ENCODE peak calls at places on chromosomes 3 and 15, in five cellular contexts. L is sigmoid colon, N is endothelial cell of umbilical vein, J is GM23248, C is cardiac muscle cell. Q is an unnamed sample. For H3K4me1 and H3K27me3, the result is how much of the 10 kb centered on the place peaks cover.

GRCh38 chr15:40932625-40933519 is 3.7 kb downstream of the DLL4 start:
- DNase-seq in J (no peak), N (no peak), L (no peak), C (no peak), Q (peak)

GRCh38 chr3:89851974-89852621 is 744.7 kb downstream of the EPHA3 start:
- DNase-seq in L (no peak), C (peak), J (peak), N (no peak), Q (peak)

GRCh38 chr3:138694287-138695007 is 85.9 kb downstream of the FAIM start:
- DNase-seq in J (peak), L (no peak), C (peak), N (peak), Q (no peak)

GRCh38 chr15:40146037-40146436 is 14.8 kb upstream of the BUB1B start:
- DNase-seq in L (no peak), N (no peak), J (peak), C (peak), Q (no peak)

GRCh38 chr15:98292442-98293240 is 332.1 kb downstream of the ARRDC4 start:
- DNase-seq in J (peak), C (peak), L (peak), N (peak), Q (peak)

GRCh38 chr3:50303038-50303815 is at the start of gene HYAL1:
- DNase-seq in L (peak), C (peak), J (no peak), N (no peak), Q (peak)

GRCh38 chr3:5188419-5189405 is 1.2 kb downstream of the EDEM1 start:
- DNase-seq in J (peak), L (no peak), N (peak), C (peak), Q (no peak)

GRCh38 chr3:66597316-66597863 is 96.6 kb upstream of the LRIG1 start:
- DNase-seq in J (no peak), L (no peak), N (no peak), C (no peak), Q (no peak)

GRCh38 chr15:96356494-96357455 is 26.3 kb downstream of the NR2F2 start:
- DNase-seq in N (peak), J (peak), L (peak), C (peak), Q (peak)

GRCh38 chr15:65980824-65981456 is 111.6 kb downstream of the RAB11A start:
- DNase-seq in L (no peak), C (peak), N (peak), J (peak), Q (peak)

GRCh38 chr3:69865920-69866679 is 126.8 kb downstream of the MITF start:
- DNase-seq in N (no peak), J (no peak), L (peak), C (peak), Q (peak)

GRCh38 chr3:102053375-102053989 is 204.2 kb downstream of the NFKBIZ start:
- DNase-seq in J (peak), C (peak), N (peak), L (no peak), Q (no peak)

GRCh38 chr3:126562737-126563276 is 4.1 kb upstream of the C3orf22 start:
- DNase-seq in J (no peak), N (no peak), L (no peak), C (no peak), Q (no peak)

GRCh38 chr15:27499719-27500118 is 528.7 kb downstream of the GABRG3 start:
- DNase-seq in L (no peak), J (no peak), C (no peak), N (no peak), Q (no peak)

GRCh38 chr15:27498700-27499099 is 527.7 kb downstream of the GABRG3 start:
- DNase-seq in J (no peak), N (no peak), L (no peak), C (no peak), Q (no peak)

GRCh38 chr15:27495963-27496459 is 525.0 kb downstream of the GABRG3 start:
- DNase-seq in C (no peak), N (no peak), L (no peak), J (no peak), Q (no peak)

GRCh38 chr15:27499191-27499590 is 528.2 kb downstream of the GABRG3 start:
- DNase-seq in C (no peak), J (no peak), L (no peak), N (no peak), Q (no peak)

DNA sequence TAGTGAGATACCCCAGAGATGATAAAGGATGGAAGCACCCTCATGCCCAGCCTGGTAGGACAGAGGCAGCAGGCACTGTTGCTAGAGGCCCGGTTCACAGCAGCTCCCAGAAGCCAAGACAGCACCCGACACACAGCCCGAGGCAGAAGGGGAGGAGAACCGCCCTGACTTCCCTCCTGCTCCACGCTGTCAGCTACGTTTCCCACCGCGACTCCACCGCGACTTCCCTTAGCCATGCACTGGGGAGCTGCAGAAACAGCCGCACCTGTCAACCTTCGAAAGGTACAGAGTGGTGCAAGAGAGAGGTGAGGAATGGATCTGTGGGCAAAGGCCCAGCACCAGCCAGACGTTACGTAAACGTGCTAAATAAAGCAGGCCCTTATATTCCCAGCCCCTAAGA is 529.2 kb downstream of the GABRG3 start:
- DNase-seq in N (no peak), J (no peak), C (no peak), L (no peak), Q (no peak)
- H3K4me1 ChIP-seq in N (under half), J (under half), C (under half), L (under half), Q (under half)

DNA sequence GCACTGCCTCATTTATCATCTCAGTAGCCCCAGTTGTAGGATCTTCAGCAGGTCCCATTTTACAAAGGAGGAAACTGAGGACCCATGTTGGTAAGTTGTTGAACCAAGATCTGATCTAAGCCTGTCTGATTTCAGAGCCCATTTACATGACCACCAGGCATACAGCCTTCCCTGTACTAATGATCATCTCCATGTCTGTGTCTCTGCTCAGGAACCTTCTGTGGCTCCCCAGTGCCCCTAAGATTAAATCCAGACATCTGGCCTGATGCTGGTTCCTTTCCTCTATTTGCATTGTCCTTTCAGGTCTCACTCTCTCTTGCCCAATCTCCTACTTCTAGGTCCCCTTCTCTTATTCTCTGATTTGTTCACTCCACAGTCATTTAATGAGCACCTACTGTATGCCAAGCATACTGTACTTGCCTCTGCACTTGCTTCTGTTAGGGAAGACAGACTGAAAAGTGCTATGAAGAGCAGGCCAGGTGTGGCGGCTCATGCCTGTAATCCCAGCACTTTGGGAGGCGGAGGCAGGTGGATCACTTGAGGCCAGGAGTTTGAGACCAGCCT is 32.4 kb downstream of the ATP2B2 start:
- DNase-seq in C (no peak), N (no peak), L (no peak), J (no peak), Q (no peak)
- H3K27me3 ChIP-seq in C (under half), N (under half), L (under half), J (under half), Q (under half)

DNA sequence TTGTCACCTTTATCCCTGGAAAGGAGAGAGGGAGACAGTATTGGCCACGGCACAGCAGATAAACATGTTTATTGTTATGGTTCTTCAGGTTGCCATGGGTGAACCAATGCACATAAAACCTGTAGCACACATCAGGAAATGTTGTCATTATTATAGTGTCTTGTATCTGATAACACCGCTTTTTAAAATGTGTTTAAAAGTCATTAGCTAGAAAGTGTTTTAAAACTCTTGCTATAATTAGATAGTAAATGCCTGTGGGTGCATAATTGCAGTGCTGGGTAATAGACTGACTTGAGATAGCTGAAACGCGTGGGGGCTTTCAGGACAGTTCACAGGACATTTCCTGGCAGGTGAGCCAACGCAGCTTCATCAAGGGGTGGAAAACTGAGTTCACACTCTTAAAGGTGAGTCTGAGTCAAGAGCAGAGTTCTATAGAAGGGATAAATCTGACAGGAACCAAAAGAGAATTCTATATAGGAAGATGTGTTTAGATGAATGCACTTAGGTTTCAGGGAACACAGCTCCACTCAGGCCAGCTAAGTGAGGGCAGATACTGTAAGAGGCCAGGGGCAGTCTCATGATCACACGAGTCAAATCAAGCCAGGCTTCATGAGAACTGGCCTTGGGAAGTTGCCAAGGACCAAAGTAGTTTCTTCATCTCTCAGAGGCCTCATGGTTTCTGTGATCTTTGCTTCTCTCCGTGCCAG is 35.6 kb upstream of the PPP4R2 start:
- DNase-seq in J (peak), C (peak), L (no peak), N (no peak), Q (peak)
- H3K4me3 ChIP-seq in J (no peak), C (no peak), L (no peak), N (no peak), Q (no peak)

DNA sequence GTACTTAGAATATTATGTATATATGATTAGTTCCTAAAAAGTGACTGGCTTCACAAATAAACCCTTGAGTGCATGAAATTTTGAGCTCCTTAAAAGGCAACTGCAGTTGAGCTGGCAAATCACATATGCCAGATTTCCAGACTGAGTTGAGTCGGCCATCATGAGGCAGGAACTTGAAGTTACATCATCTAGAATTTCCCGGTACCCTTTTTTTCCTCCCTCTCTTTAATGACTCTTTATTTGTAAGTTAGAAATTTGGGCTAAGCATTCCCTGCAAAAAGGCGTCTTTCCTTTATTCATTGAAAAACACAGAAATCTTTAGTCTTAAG is 162.6 kb downstream of the FNDC3B start:
- DNase-seq in L (no peak), J (peak), C (peak), N (peak), Q (no peak)
- H3K4me1 ChIP-seq in L (under half), J (half or more), C (under half), N (under half), Q (under half)

DNA sequence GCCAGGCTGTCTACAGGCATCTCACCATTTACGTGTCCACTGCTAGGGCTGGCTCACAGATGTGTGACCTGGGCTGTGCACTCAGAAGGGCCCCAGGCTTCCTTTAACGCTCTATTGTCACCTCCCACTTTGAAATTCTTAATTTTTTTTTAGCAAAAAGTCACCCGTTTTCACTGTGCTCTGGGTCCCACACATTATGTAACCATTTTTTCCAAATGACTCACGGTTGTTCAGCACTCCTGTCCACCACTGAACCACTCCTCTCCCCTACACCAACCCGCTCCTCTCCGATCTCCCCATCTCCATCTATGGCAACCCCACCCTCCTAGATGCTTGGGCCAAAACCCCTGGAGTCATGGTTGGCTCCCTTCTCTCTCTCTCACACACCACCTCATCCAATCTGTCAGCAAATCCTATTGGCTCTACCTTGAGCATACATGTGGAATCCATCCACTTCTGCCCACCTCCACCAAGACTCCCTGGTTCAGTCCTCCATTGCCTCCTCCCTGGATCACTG is 41.1 kb upstream of the LINGO1 start:
- DNase-seq in L (no peak), C (no peak), N (no peak), J (peak), Q (no peak)
- H3K27me3 ChIP-seq in L (under half), C (under half), N (under half), J (half or more), Q (under half)

GRCh38 chr3:58494107-58494506 is 2.2 kb downstream of the KCTD6 start:
- DNase-seq in L (no peak), C (no peak), J (no peak), N (no peak), Q (no peak)
- H3K4me3 ChIP-seq in L (no peak), C (no peak), J (no peak), N (no peak), Q (no peak)

Q was measured in right cardiac atrium.